ENCODE peak calls at places on chromosomes 5 and 9, in six cellular contexts. One of them, this sample, is unnamed.

GRCh38 chr9:86637515-86637914 is 283.3 kb upstream of the TUT7 start:
- DNase-seq in T-helper 1 cell: no peak
- DNase-seq in AML-193: no peak
- DNase-seq in NCI-H1694 treated with DMSO at 0.1 percent for 48 hours: no peak
- DNase-seq in WERI-Rb-1: peak; percentile 27
- DNase-seq in NCI-H1105 treated with DMSO at 0.1 percent for 48 hours: no peak
- DNase-seq in this sample: no peak

GRCh38 chr5:138515571-138516275 is 27.3 kb downstream of the ETF1 start:
- DNase-seq in NCI-H1694 treated with DMSO at 0.1 percent for 48 hours: no peak
- DNase-seq in AML-193: no peak
- DNase-seq in WERI-Rb-1: no peak
- DNase-seq in NCI-H1105 treated with DMSO at 0.1 percent for 48 hours: no peak
- DNase-seq in T-helper 1 cell: no peak
- DNase-seq in this sample: no peak

GRCh38 chr9:27154923-27155322 is 45.9 kb downstream of the TEK start:
- DNase-seq in AML-193: no peak
- DNase-seq in NCI-H1105 treated with DMSO at 0.1 percent for 48 hours: no peak
- DNase-seq in NCI-H1694 treated with DMSO at 0.1 percent for 48 hours: no peak
- DNase-seq in T-helper 1 cell: no peak
- DNase-seq in WERI-Rb-1: no peak
- DNase-seq in this sample: no peak

GRCh38 chr5:171785517-171785916 is at the start of gene SMIM23:
- DNase-seq in AML-193: no peak
- DNase-seq in NCI-H1105 treated with DMSO at 0.1 percent for 48 hours: no peak
- DNase-seq in NCI-H1694 treated with DMSO at 0.1 percent for 48 hours: no peak
- DNase-seq in WERI-Rb-1: no peak
- DNase-seq in T-helper 1 cell: no peak
- DNase-seq in this sample: no peak

GRCh38 chr5:2617461-2617860 is 134.0 kb downstream of the IRX2 start:
- DNase-seq in WERI-Rb-1: no peak
- DNase-seq in T-helper 1 cell: no peak
- DNase-seq in NCI-H1694 treated with DMSO at 0.1 percent for 48 hours: no peak
- DNase-seq in AML-193: no peak
- DNase-seq in NCI-H1105 treated with DMSO at 0.1 percent for 48 hours: no peak
- DNase-seq in this sample: no peak

GRCh38 chr9:36140086-36141084 is 3.9 kb downstream of the GLIPR2 start:
- DNase-seq in WERI-Rb-1: no peak
- DNase-seq in NCI-H1694 treated with DMSO at 0.1 percent for 48 hours: no peak
- DNase-seq in NCI-H1105 treated with DMSO at 0.1 percent for 48 hours: no peak
- DNase-seq in AML-193: peak; percentile 56
- DNase-seq in T-helper 1 cell: peak; percentile 35
- DNase-seq in this sample: no peak

GRCh38 chr5:32413466-32414263 is 30.9 kb downstream of the ZFR start:
- DNase-seq in NCI-H1694 treated with DMSO at 0.1 percent for 48 hours: no peak
- DNase-seq in T-helper 1 cell: no peak
- DNase-seq in AML-193: no peak
- DNase-seq in NCI-H1105 treated with DMSO at 0.1 percent for 48 hours: no peak
- DNase-seq in WERI-Rb-1: no peak
- DNase-seq in this sample: no peak

GRCh38 chr5:139816566-139816965 is 21.0 kb downstream of the PSD2 start:
- DNase-seq in NCI-H1105 treated with DMSO at 0.1 percent for 48 hours: no peak
- DNase-seq in WERI-Rb-1: no peak
- DNase-seq in NCI-H1694 treated with DMSO at 0.1 percent for 48 hours: no peak
- DNase-seq in T-helper 1 cell: no peak
- DNase-seq in AML-193: no peak
- DNase-seq in this sample: no peak

GRCh38 chr5:98110270-98110669 is 663.2 kb upstream of the RGMB start:
- DNase-seq in NCI-H1694 treated with DMSO at 0.1 percent for 48 hours: no peak
- DNase-seq in AML-193: no peak
- DNase-seq in WERI-Rb-1: no peak
- DNase-seq in NCI-H1105 treated with DMSO at 0.1 percent for 48 hours: no peak
- DNase-seq in T-helper 1 cell: no peak
- DNase-seq in this sample: no peak

GRCh38 chr5:175347027-175347426 is 97.0 kb downstream of the DRD1 start:
- DNase-seq in T-helper 1 cell: no peak
- DNase-seq in AML-193: no peak
- DNase-seq in WERI-Rb-1: no peak
- DNase-seq in NCI-H1694 treated with DMSO at 0.1 percent for 48 hours: no peak
- DNase-seq in NCI-H1105 treated with DMSO at 0.1 percent for 48 hours: no peak
- DNase-seq in this sample: no peak

GRCh38 chr5:115398726-115399125 is 102.3 kb upstream of the CCDC112 start:
- DNase-seq in NCI-H1694 treated with DMSO at 0.1 percent for 48 hours: no peak
- DNase-seq in NCI-H1105 treated with DMSO at 0.1 percent for 48 hours: no peak
- DNase-seq in WERI-Rb-1: no peak
- DNase-seq in AML-193: no peak
- DNase-seq in T-helper 1 cell: no peak
- DNase-seq in this sample: no peak

GRCh38 chr5:31382051-31382878 is 149.6 kb downstream of the DROSHA start:
- DNase-seq in AML-193: no peak
- DNase-seq in NCI-H1694 treated with DMSO at 0.1 percent for 48 hours: no peak
- DNase-seq in NCI-H1105 treated with DMSO at 0.1 percent for 48 hours: no peak
- DNase-seq in WERI-Rb-1: no peak
- DNase-seq in T-helper 1 cell: no peak
- DNase-seq in this sample: no peak

GRCh38 chr5:159452480-159453167 is 122.3 kb upstream of the IL12B start:
- DNase-seq in AML-193: no peak
- DNase-seq in NCI-H1694 treated with DMSO at 0.1 percent for 48 hours: no peak
- DNase-seq in T-helper 1 cell: no peak
- DNase-seq in NCI-H1105 treated with DMSO at 0.1 percent for 48 hours: no peak
- DNase-seq in WERI-Rb-1: no peak
- DNase-seq in this sample: no peak

GRCh38 chr5:109250533-109251329 is 159.0 kb downstream of the PJA2 start:
- DNase-seq in NCI-H1105 treated with DMSO at 0.1 percent for 48 hours: no peak
- DNase-seq in T-helper 1 cell: no peak
- DNase-seq in AML-193: no peak
- DNase-seq in NCI-H1694 treated with DMSO at 0.1 percent for 48 hours: no peak
- DNase-seq in WERI-Rb-1: no peak
- DNase-seq in this sample: no peak

GRCh38 chr9:20729545-20729944 is 45.5 kb downstream of the FOCAD start:
- DNase-seq in NCI-H1105 treated with DMSO at 0.1 percent for 48 hours: no peak
- DNase-seq in WERI-Rb-1: no peak
- DNase-seq in NCI-H1694 treated with DMSO at 0.1 percent for 48 hours: no peak
- DNase-seq in T-helper 1 cell: no peak
- DNase-seq in AML-193: no peak
- DNase-seq in this sample: no peak

GRCh38 chr5:38528162-38528703 is 28.2 kb downstream of the LIFR start:
- DNase-seq in WERI-Rb-1: no peak
- DNase-seq in NCI-H1105 treated with DMSO at 0.1 percent for 48 hours: no peak
- DNase-seq in T-helper 1 cell: no peak
- DNase-seq in NCI-H1694 treated with DMSO at 0.1 percent for 48 hours: no peak
- DNase-seq in AML-193: no peak
- DNase-seq in this sample: no peak

GRCh38 chr5:50963647-50964584 is 297.5 kb downstream of the PARP8 start:
- DNase-seq in AML-193: no peak
- DNase-seq in NCI-H1105 treated with DMSO at 0.1 percent for 48 hours: peak; percentile 66
- DNase-seq in NCI-H1694 treated with DMSO at 0.1 percent for 48 hours: no peak
- DNase-seq in WERI-Rb-1: no peak
- DNase-seq in T-helper 1 cell: no peak
- DNase-seq in this sample: no peak

GRCh38 chr5:159824188-159825153 is 91.8 kb upstream of the ADRA1B start:
- DNase-seq in NCI-H1105 treated with DMSO at 0.1 percent for 48 hours: no peak
- DNase-seq in T-helper 1 cell: no peak
- DNase-seq in AML-193: no peak
- DNase-seq in NCI-H1694 treated with DMSO at 0.1 percent for 48 hours: no peak
- DNase-seq in WERI-Rb-1: no peak
- DNase-seq in this sample: no peak

GRCh38 chr9:129486496-129487306 is 134.2 kb downstream of the C9orf50 start:
- DNase-seq in WERI-Rb-1: peak; percentile 63
- DNase-seq in NCI-H1105 treated with DMSO at 0.1 percent for 48 hours: no peak
- DNase-seq in NCI-H1694 treated with DMSO at 0.1 percent for 48 hours: no peak
- DNase-seq in AML-193: no peak
- DNase-seq in T-helper 1 cell: no peak
- DNase-seq in this sample: no peak

GRCh38 chr9:127506814-127507750 is 55.8 kb downstream of the LRSAM1 start:
- DNase-seq in T-helper 1 cell: no peak
- DNase-seq in NCI-H1105 treated with DMSO at 0.1 percent for 48 hours: no peak
- DNase-seq in AML-193: no peak
- DNase-seq in NCI-H1694 treated with DMSO at 0.1 percent for 48 hours: no peak
- DNase-seq in WERI-Rb-1: no peak
- DNase-seq in this sample: no peak

GRCh38 chr5:138111937-138112336 is 27.3 kb downstream of the NME5 start:
- DNase-seq in NCI-H1105 treated with DMSO at 0.1 percent for 48 hours: no peak
- DNase-seq in NCI-H1694 treated with DMSO at 0.1 percent for 48 hours: no peak
- DNase-seq in AML-193: no peak
- DNase-seq in T-helper 1 cell: no peak
- DNase-seq in WERI-Rb-1: no peak
- DNase-seq in this sample: no peak

GRCh38 chr9:90988318-90988717 is 186.7 kb downstream of the SYK start:
- DNase-seq in T-helper 1 cell: no peak
- DNase-seq in NCI-H1105 treated with DMSO at 0.1 percent for 48 hours: no peak
- DNase-seq in NCI-H1694 treated with DMSO at 0.1 percent for 48 hours: no peak
- DNase-seq in AML-193: no peak
- DNase-seq in WERI-Rb-1: no peak
- DNase-seq in this sample: no peak

GRCh38 chr9:131429121-131430012 is 35.5 kb downstream of the PRRC2B start:
- DNase-seq in T-helper 1 cell: no peak
- DNase-seq in NCI-H1694 treated with DMSO at 0.1 percent for 48 hours: no peak
- DNase-seq in AML-193: no peak
- DNase-seq in WERI-Rb-1: no peak
- DNase-seq in NCI-H1105 treated with DMSO at 0.1 percent for 48 hours: no peak
- DNase-seq in this sample: no peak

GRCh38 chr9:91814214-91814613 is 135.8 kb downstream of the ROR2 start:
- DNase-seq in NCI-H1105 treated with DMSO at 0.1 percent for 48 hours: no peak
- DNase-seq in NCI-H1694 treated with DMSO at 0.1 percent for 48 hours: peak; percentile 34
- DNase-seq in WERI-Rb-1: no peak
- DNase-seq in AML-193: no peak
- DNase-seq in T-helper 1 cell: no peak
- DNase-seq in this sample: no peak

GRCh38 chr5:179734536-179735164 is 2.0 kb downstream of the MAML1 start:
- DNase-seq in T-helper 1 cell: no peak
- DNase-seq in NCI-H1694 treated with DMSO at 0.1 percent for 48 hours: no peak
- DNase-seq in NCI-H1105 treated with DMSO at 0.1 percent for 48 hours: no peak
- DNase-seq in WERI-Rb-1: no peak
- DNase-seq in AML-193: no peak
- DNase-seq in this sample: no peak

GRCh38 chr5:1832511-1833250 is 31.5 kb downstream of the NDUFS6 start:
- DNase-seq in NCI-H1694 treated with DMSO at 0.1 percent for 48 hours: no peak
- DNase-seq in WERI-Rb-1: no peak
- DNase-seq in T-helper 1 cell: no peak
- DNase-seq in AML-193: no peak
- DNase-seq in NCI-H1105 treated with DMSO at 0.1 percent for 48 hours: no peak
- DNase-seq in this sample: no peak

GRCh38 chr9:129237195-129237611 is 59.1 kb upstream of the IER5L start:
- DNase-seq in WERI-Rb-1: no peak
- DNase-seq in NCI-H1105 treated with DMSO at 0.1 percent for 48 hours: no peak
- DNase-seq in AML-193: no peak
- DNase-seq in NCI-H1694 treated with DMSO at 0.1 percent for 48 hours: no peak
- DNase-seq in T-helper 1 cell: peak; percentile 18
- DNase-seq in this sample: no peak

GRCh38 chr5:65247594-65247993 is 234.1 kb downstream of the ADAMTS6 start:
- DNase-seq in NCI-H1694 treated with DMSO at 0.1 percent for 48 hours: no peak
- DNase-seq in T-helper 1 cell: no peak
- DNase-seq in NCI-H1105 treated with DMSO at 0.1 percent for 48 hours: no peak
- DNase-seq in WERI-Rb-1: no peak
- DNase-seq in AML-193: no peak
- DNase-seq in this sample: no peak

GRCh38 chr5:28488752-28489151 is 1450.4 kb upstream of the CDH9 start:
- DNase-seq in WERI-Rb-1: no peak
- DNase-seq in NCI-H1105 treated with DMSO at 0.1 percent for 48 hours: no peak
- DNase-seq in T-helper 1 cell: no peak
- DNase-seq in NCI-H1694 treated with DMSO at 0.1 percent for 48 hours: no peak
- DNase-seq in AML-193: no peak
- DNase-seq in this sample: no peak

GRCh38 chr5:74201334-74202081 is 439.0 kb downstream of the ENC1 start:
- DNase-seq in T-helper 1 cell: no peak
- DNase-seq in AML-193: no peak
- DNase-seq in WERI-Rb-1: no peak
- DNase-seq in NCI-H1105 treated with DMSO at 0.1 percent for 48 hours: no peak
- DNase-seq in NCI-H1694 treated with DMSO at 0.1 percent for 48 hours: no peak
- DNase-seq in this sample: no peak

GRCh38 chr9:134291452-134291881 is 34.8 kb upstream of the RXRA start:
- DNase-seq in AML-193: no peak
- DNase-seq in NCI-H1105 treated with DMSO at 0.1 percent for 48 hours: no peak
- DNase-seq in WERI-Rb-1: no peak
- DNase-seq in T-helper 1 cell: no peak
- DNase-seq in NCI-H1694 treated with DMSO at 0.1 percent for 48 hours: no peak
- DNase-seq in this sample: no peak

GRCh38 chr9:70840266-70840665 is 281.2 kb downstream of the TRPM3 start:
- DNase-seq in AML-193: no peak
- DNase-seq in WERI-Rb-1: no peak
- DNase-seq in NCI-H1694 treated with DMSO at 0.1 percent for 48 hours: no peak
- DNase-seq in NCI-H1105 treated with DMSO at 0.1 percent for 48 hours: no peak
- DNase-seq in T-helper 1 cell: no peak
- DNase-seq in this sample: no peak

GRCh38 chr5:67334383-67334782 is 137.8 kb upstream of the CD180 start:
- DNase-seq in NCI-H1694 treated with DMSO at 0.1 percent for 48 hours: no peak
- DNase-seq in NCI-H1105 treated with DMSO at 0.1 percent for 48 hours: no peak
- DNase-seq in T-helper 1 cell: no peak
- DNase-seq in WERI-Rb-1: no peak
- DNase-seq in AML-193: no peak
- DNase-seq in this sample: no peak

GRCh38 chr5:65479527-65479926 is 2.2 kb downstream of the ADAMTS6 start:
- DNase-seq in T-helper 1 cell: no peak
- DNase-seq in WERI-Rb-1: no peak
- DNase-seq in NCI-H1694 treated with DMSO at 0.1 percent for 48 hours: no peak
- DNase-seq in AML-193: no peak
- DNase-seq in NCI-H1105 treated with DMSO at 0.1 percent for 48 hours: no peak
- DNase-seq in this sample: no peak

This sample was measured in cortex of kidney.